ENCODE peak calls at places on chromosomes 11 and 22, in nine cellular contexts. H is T-helper 1 cell, X is T follicular helper cell, S is tibial nerve, T is hypothalamus, M is non-pigmented ciliary epithelial cell, O is posterior vena cava, E is cardiac septum, D is NCI-H2107. Y is an unnamed sample.

GRCh38 chr11:19679952-19680823 is 32.4 kb upstream of the NAV2 start:
- DNase-seq in H (no peak), X (no peak), S (peak), T (no peak), M (peak), O (peak), E (peak), D (no peak), Y (no peak)

GRCh38 chr22:43292633-43293025 is 50.5 kb downstream of the SCUBE1 start:
- DNase-seq in H (no peak), X (no peak), S (no peak), T (no peak), M (no peak), O (no peak), E (no peak), D (peak), Y (no peak)

GRCh38 chr11:62125316-62125715 is 1.5 kb downstream of the INCENP start:
- DNase-seq in H (no peak), X (no peak), S (no peak), T (no peak), M (no peak), O (no peak), E (peak), D (no peak), Y (no peak)

GRCh38 chr11:107716884-107717532 is 5.2 kb upstream of the SLN start:
- DNase-seq in H (no peak), X (no peak), S (no peak), T (no peak), M (no peak), O (no peak), E (no peak), D (no peak), Y (no peak)

GRCh38 chr11:92453055-92453454 is 228.4 kb downstream of the FAT3 start:
- DNase-seq in H (no peak), X (no peak), S (no peak), T (no peak), M (peak), O (no peak), E (no peak), D (no peak), Y (no peak)

GRCh38 chr11:14638561-14638960 is 5.0 kb upstream of the PDE3B start:
- DNase-seq in H (no peak), X (no peak), S (no peak), T (no peak), M (no peak), O (no peak), E (no peak), D (no peak), Y (no peak)

GRCh38 chr22:38129856-38130255 is 19.4 kb upstream of the BAIAP2L2 start:
- DNase-seq in H (no peak), X (no peak), S (no peak), T (no peak), M (no peak), O (no peak), E (no peak), D (no peak), Y (no peak)

GRCh38 chr11:129610125-129610524 is 205.5 kb upstream of the TMEM45B start:
- DNase-seq in H (no peak), X (no peak), S (no peak), T (no peak), M (no peak), O (no peak), E (no peak), D (no peak), Y (no peak)

GRCh38 chr11:44623716-44624491 is 58.4 kb downstream of the CD82 start:
- DNase-seq in H (no peak), X (no peak), S (no peak), T (no peak), M (no peak), O (peak), E (peak), D (no peak), Y (peak)

GRCh38 chr11:61534025-61534900 is 25.7 kb downstream of the LRRC10B start:
- DNase-seq in H (no peak), X (no peak), S (no peak), T (no peak), M (no peak), O (no peak), E (no peak), D (no peak), Y (no peak)

GRCh38 chr11:40445391-40445790 is 1014.1 kb downstream of the LRRC4C start:
- DNase-seq in H (no peak), X (no peak), S (no peak), T (no peak), M (no peak), O (no peak), E (no peak), D (no peak), Y (no peak)

GRCh38 chr22:35930933-35931332 is 97.7 kb downstream of the RBFOX2 start:
- DNase-seq in H (no peak), X (no peak), S (no peak), T (no peak), M (no peak), O (no peak), E (no peak), D (no peak), Y (peak)

GRCh38 chr11:122559734-122560382 is 95.7 kb upstream of the UBASH3B start:
- DNase-seq in H (no peak), X (no peak), S (no peak), T (no peak), M (no peak), O (no peak), E (no peak), D (no peak), Y (no peak)

GRCh38 chr11:14519692-14520085 is 497 bp downstream of the PSMA1 start:
- DNase-seq in H (no peak), X (no peak), S (no peak), T (no peak), M (no peak), O (no peak), E (no peak), D (no peak), Y (no peak)

GRCh38 chr11:119196833-119197483 is 9.2 kb upstream of the CBL start:
- DNase-seq in H (peak), X (peak), S (no peak), T (no peak), M (peak), O (no peak), E (peak), D (peak), Y (peak)

GRCh38 chr22:39241632-39242388 is 3.0 kb downstream of the PDGFB start:
- DNase-seq in H (peak), X (peak), S (no peak), T (no peak), M (no peak), O (no peak), E (no peak), D (no peak), Y (no peak)

GRCh38 chr22:39221999-39222686 is 22.6 kb downstream of the PDGFB start:
- DNase-seq in H (no peak), X (no peak), S (no peak), T (no peak), M (no peak), O (peak), E (no peak), D (no peak), Y (no peak)

GRCh38 chr11:126561327-126561893 is 205.9 kb downstream of the ST3GAL4 start:
- DNase-seq in H (no peak), X (no peak), S (no peak), T (no peak), M (peak), O (no peak), E (no peak), D (no peak), Y (no peak)

GRCh38 chr11:28090052-28090749 is 17.8 kb downstream of the KIF18A start:
- DNase-seq in H (no peak), X (no peak), S (no peak), T (no peak), M (no peak), O (no peak), E (no peak), D (no peak), Y (no peak)

GRCh38 chr11:121887564-121887963 is 228.5 kb downstream of the BLID start:
- DNase-seq in H (no peak), X (no peak), S (no peak), T (no peak), M (no peak), O (no peak), E (no peak), D (no peak), Y (no peak)

GRCh38 chr11:33329705-33330329 is 72.6 kb downstream of the HIPK3 start:
- DNase-seq in H (peak), X (peak), S (no peak), T (no peak), M (peak), O (no peak), E (no peak), D (no peak), Y (peak)

GRCh38 chr22:24543679-24544243 is 11.2 kb downstream of the GUCD1 start:
- DNase-seq in H (no peak), X (no peak), S (no peak), T (no peak), M (no peak), O (no peak), E (no peak), D (no peak), Y (no peak)

GRCh38 chr11:103618532-103618931 is 417.9 kb upstream of the DDI1 start:
- DNase-seq in H (no peak), X (no peak), S (no peak), T (no peak), M (no peak), O (no peak), E (no peak), D (no peak), Y (no peak)

Y was measured in COR-L47.